ENCODE peak calls at places on chromosome X, in six cellular contexts. One of them, this sample, is unnamed.

GRCh38 chrX:130885996-130886395 is 17.0 kb downstream of the ENOX2 start:
- DNase-seq in MM.1S: no peak
- DNase-seq in ovary: no peak
- DNase-seq in ascending aorta: no peak
- DNase-seq in HCT116: no peak
- DNase-seq in right cardiac atrium: no peak
- DNase-seq in this sample: no peak

GRCh38 chrX:50905334-50905733 is 5.2 kb upstream of the BMP15 start:
- DNase-seq in MM.1S: no peak
- DNase-seq in ovary: no peak
- DNase-seq in ascending aorta: no peak
- DNase-seq in HCT116: no peak
- DNase-seq in right cardiac atrium: no peak
- DNase-seq in this sample: no peak

GRCh38 chrX:85052636-85053343 is 49.1 kb downstream of the APOOL start:
- DNase-seq in MM.1S: no peak
- DNase-seq in ovary: no peak
- DNase-seq in ascending aorta: no peak
- DNase-seq in HCT116: peak; percentile 15
- DNase-seq in right cardiac atrium: no peak
- DNase-seq in this sample: no peak

GRCh38 chrX:68599256-68600152 is 48.0 kb upstream of the STARD8 start:
- DNase-seq in MM.1S: no peak
- DNase-seq in ovary: no peak
- DNase-seq in ascending aorta: no peak
- DNase-seq in HCT116: no peak
- DNase-seq in right cardiac atrium: no peak
- DNase-seq in this sample: no peak

GRCh38 chrX:2325076-2325784 is 175.5 kb downstream of the DHRSX start:
- DNase-seq in MM.1S: no peak
- DNase-seq in ovary: peak; percentile 91
- DNase-seq in ascending aorta: peak; percentile 46
- DNase-seq in HCT116: no peak
- DNase-seq in right cardiac atrium: peak; percentile 85
- DNase-seq in this sample: peak; percentile 59

GRCh38 chrX:19739683-19740082 is 147.7 kb downstream of the SH3KBP1 start:
- DNase-seq in MM.1S: peak; percentile 16
- DNase-seq in ovary: peak; percentile 55
- DNase-seq in ascending aorta: no peak
- DNase-seq in HCT116: peak; percentile 32
- DNase-seq in right cardiac atrium: peak; percentile 64
- DNase-seq in this sample: peak; percentile 49

GRCh38 chrX:1308476-1308875 is 28.1 kb upstream of the IL3RA start:
- DNase-seq in MM.1S: no peak
- DNase-seq in ovary: no peak
- DNase-seq in ascending aorta: no peak
- DNase-seq in HCT116: no peak
- DNase-seq in right cardiac atrium: peak; percentile 3
- DNase-seq in this sample: no peak

GRCh38 chrX:95919605-95920004 is 765.0 kb upstream of the DIAPH2 start:
- DNase-seq in MM.1S: no peak
- DNase-seq in ovary: no peak
- DNase-seq in ascending aorta: no peak
- DNase-seq in HCT116: no peak
- DNase-seq in right cardiac atrium: no peak
- DNase-seq in this sample: no peak

GRCh38 chrX:10254746-10255145 is 98.0 kb downstream of the CLCN4 start:
- DNase-seq in MM.1S: no peak
- DNase-seq in ovary: no peak
- DNase-seq in ascending aorta: no peak
- DNase-seq in HCT116: no peak
- DNase-seq in right cardiac atrium: no peak
- DNase-seq in this sample: no peak

GRCh38 chrX:3142259-3143042 is 101.2 kb downstream of the ARSF start:
- DNase-seq in MM.1S: peak; percentile 24
- DNase-seq in ovary: no peak
- DNase-seq in ascending aorta: no peak
- DNase-seq in HCT116: peak; percentile 28
- DNase-seq in right cardiac atrium: no peak
- DNase-seq in this sample: no peak

GRCh38 chrX:136812286-136812685 is 31.6 kb upstream of the ARHGEF6 start:
- DNase-seq in MM.1S: no peak
- DNase-seq in ovary: no peak
- DNase-seq in ascending aorta: no peak
- DNase-seq in HCT116: no peak
- DNase-seq in right cardiac atrium: no peak
- DNase-seq in this sample: no peak

GRCh38 chrX:4547218-4547836 is 833.9 kb upstream of the PRKX start:
- DNase-seq in MM.1S: peak; percentile 38
- DNase-seq in ovary: peak; percentile 30
- DNase-seq in ascending aorta: no peak
- DNase-seq in HCT116: peak; percentile 16
- DNase-seq in right cardiac atrium: peak; percentile 26
- DNase-seq in this sample: no peak

GRCh38 chrX:49761481-49761880 is 65.7 kb upstream of the PAGE1 start:
- DNase-seq in MM.1S: peak; percentile 20
- DNase-seq in ovary: no peak
- DNase-seq in ascending aorta: no peak
- DNase-seq in HCT116: no peak
- DNase-seq in right cardiac atrium: no peak
- DNase-seq in this sample: no peak

GRCh38 chrX:46882266-46882665 is 30.0 kb upstream of the JADE3 start:
- DNase-seq in MM.1S: no peak
- DNase-seq in ovary: no peak
- DNase-seq in ascending aorta: no peak
- DNase-seq in HCT116: no peak
- DNase-seq in right cardiac atrium: no peak
- DNase-seq in this sample: no peak

GRCh38 chrX:15645266-15645665 is 19.3 kb downstream of the CLTRN start:
- DNase-seq in MM.1S: no peak
- DNase-seq in ovary: no peak
- DNase-seq in ascending aorta: no peak
- DNase-seq in HCT116: no peak
- DNase-seq in right cardiac atrium: no peak
- DNase-seq in this sample: no peak

GRCh38 chrX:87924619-87925018 is 407.0 kb downstream of the KLHL4 start:
- DNase-seq in MM.1S: no peak
- DNase-seq in ovary: no peak
- DNase-seq in ascending aorta: no peak
- DNase-seq in HCT116: no peak
- DNase-seq in right cardiac atrium: no peak
- DNase-seq in this sample: no peak

GRCh38 chrX:134206221-134206620 is 30.8 kb upstream of the CCDC160 start:
- DNase-seq in MM.1S: no peak
- DNase-seq in ovary: no peak
- DNase-seq in ascending aorta: no peak
- DNase-seq in HCT116: no peak
- DNase-seq in right cardiac atrium: no peak
- DNase-seq in this sample: no peak

GRCh38 chrX:21374994-21375794 is 976 bp downstream of the CNKSR2 start:
- DNase-seq in MM.1S: no peak
- DNase-seq in ovary: no peak
- DNase-seq in ascending aorta: no peak
- DNase-seq in HCT116: no peak
- DNase-seq in right cardiac atrium: peak; percentile 36
- DNase-seq in this sample: no peak

GRCh38 chrX:38212246-38212645 is 8.4 kb downstream of the SRPX start:
- DNase-seq in MM.1S: no peak
- DNase-seq in ovary: no peak
- DNase-seq in ascending aorta: no peak
- DNase-seq in HCT116: no peak
- DNase-seq in right cardiac atrium: no peak
- DNase-seq in this sample: no peak
- H3K4me1 ChIP-seq in MM.1S: no peaks in the 10 kb centered on the region
- H3K4me1 ChIP-seq in ovary: no peaks in the 10 kb centered on the region
- H3K4me1 ChIP-seq in ascending aorta: no peaks in the 10 kb centered on the region
- H3K4me1 ChIP-seq in HCT116: no peaks in the 10 kb centered on the region
- H3K4me1 ChIP-seq in right cardiac atrium: peaks cover 14% of the 10 kb centered on the region
- H3K4me1 ChIP-seq in this sample: peaks cover 12% of the 10 kb centered on the region

DNA sequence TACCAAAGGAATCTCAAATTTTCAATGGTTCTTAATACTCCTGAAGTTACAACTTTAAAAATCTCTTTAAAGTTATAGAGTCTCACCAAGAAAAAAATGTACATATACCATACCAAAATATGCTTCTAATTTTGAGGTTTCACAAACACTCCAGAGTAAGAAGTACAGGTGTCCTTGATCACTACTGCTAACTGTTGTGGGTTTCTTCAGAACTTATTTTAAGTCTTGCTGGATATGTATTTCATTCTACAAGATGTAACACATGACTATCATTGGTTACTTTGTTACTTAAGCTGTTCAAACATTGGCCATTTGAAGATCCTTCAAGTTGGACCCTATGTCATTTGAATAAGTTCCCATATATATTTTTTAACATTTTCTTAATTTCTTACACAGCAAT is 808.0 kb downstream of the PCDH19 start:
- DNase-seq in MM.1S: no peak
- DNase-seq in ovary: no peak
- DNase-seq in ascending aorta: no peak
- DNase-seq in HCT116: no peak
- DNase-seq in right cardiac atrium: no peak
- DNase-seq in this sample: no peak
- H3K27ac ChIP-seq in MM.1S: no peak overlapping the region
- H3K27ac ChIP-seq in ovary: no peak overlapping the region
- H3K27ac ChIP-seq in ascending aorta: no peak overlapping the region
- H3K27ac ChIP-seq in HCT116: no peak overlapping the region
- H3K27ac ChIP-seq in right cardiac atrium: no peak overlapping the region
- H3K27ac ChIP-seq in this sample: no peak overlapping the region

GRCh38 chrX:110004210-110004609 is 1.3 kb downstream of the TMEM164 start:
- DNase-seq in MM.1S: no peak
- DNase-seq in ovary: no peak
- DNase-seq in ascending aorta: no peak
- DNase-seq in HCT116: no peak
- DNase-seq in right cardiac atrium: no peak
- DNase-seq in this sample: peak; percentile 13
- H3K4me3 ChIP-seq in MM.1S: peak overlapping the region; percentile 70
- H3K4me3 ChIP-seq in ovary: peak overlapping the region; percentile 41
- H3K4me3 ChIP-seq in ascending aorta: peak overlapping the region; percentile 66
- H3K4me3 ChIP-seq in HCT116: no peak overlapping the region
- H3K4me3 ChIP-seq in right cardiac atrium: peak overlapping the region; percentile 95
- H3K4me3 ChIP-seq in this sample: peak overlapping the region; percentile 79

GRCh38 chrX:45799576-45799975 is 598.9 kb upstream of the DIPK2B start:
- DNase-seq in MM.1S: no peak
- DNase-seq in ovary: no peak
- DNase-seq in ascending aorta: no peak
- DNase-seq in HCT116: no peak
- DNase-seq in right cardiac atrium: no peak
- DNase-seq in this sample: no peak
- H3K4me1 ChIP-seq in MM.1S: peaks cover 21% of the 10 kb centered on the region
- H3K4me1 ChIP-seq in ovary: peaks cover 4% of the 10 kb centered on the region
- H3K4me1 ChIP-seq in ascending aorta: peaks cover 8% of the 10 kb centered on the region
- H3K4me1 ChIP-seq in HCT116: peaks cover 74% of the 10 kb centered on the region
- H3K4me1 ChIP-seq in right cardiac atrium: no peaks in the 10 kb centered on the region
- H3K4me1 ChIP-seq in this sample: no peaks in the 10 kb centered on the region